ENCODE peak calls at places on chromosomes 5 and 9, in ten cellular contexts. One of them, this sample, is unnamed.

GRCh38 chr5:116848974-116849586 is 274.5 kb upstream of the SEMA6A start:
- DNase-seq in endothelial cell: no peak
- DNase-seq in sigmoid colon: no peak
- DNase-seq in glutamatergic neuron: no peak
- DNase-seq in stimulated activated CD4-positive, alpha-beta T cell treated with anti-CD3 and anti-CD28 coated beads, TNF-alpha, amount 100 ng/mL, for 4 hours: no peak
- DNase-seq in activated CD8-positive, alpha-beta memory T cell treated with anti-CD3 and anti-CD28 coated beads, Interleukin-2, amount 10 ng/mL, durations not matched to agents 7 days and 5 days: no peak
- DNase-seq in activated CD4-positive, alpha-beta T cell treated with anti-CD3 and anti-CD28 coated beads, Interleukin-2, amount 50 U/mL, for 4 hours: no peak
- DNase-seq in Ammon's horn: no peak
- DNase-seq in G401: no peak
- DNase-seq in cardiac fibroblast: no peak
- DNase-seq in this sample: no peak

GRCh38 chr9:105510024-105510423 is 47.9 kb upstream of the FKTN start:
- DNase-seq in endothelial cell: no peak
- DNase-seq in sigmoid colon: no peak
- DNase-seq in glutamatergic neuron: no peak
- DNase-seq in stimulated activated CD4-positive, alpha-beta T cell treated with anti-CD3 and anti-CD28 coated beads, TNF-alpha, amount 100 ng/mL, for 4 hours: no peak
- DNase-seq in activated CD8-positive, alpha-beta memory T cell treated with anti-CD3 and anti-CD28 coated beads, Interleukin-2, amount 10 ng/mL, durations not matched to agents 7 days and 5 days: no peak
- DNase-seq in activated CD4-positive, alpha-beta T cell treated with anti-CD3 and anti-CD28 coated beads, Interleukin-2, amount 50 U/mL, for 4 hours: no peak
- DNase-seq in Ammon's horn: no peak
- DNase-seq in G401: no peak
- DNase-seq in cardiac fibroblast: peak
- DNase-seq in this sample: no peak

GRCh38 chr5:174998131-174998730 is 273.8 kb downstream of the MSX2 start:
- DNase-seq in endothelial cell: no peak
- DNase-seq in sigmoid colon: no peak
- DNase-seq in glutamatergic neuron: no peak
- DNase-seq in stimulated activated CD4-positive, alpha-beta T cell treated with anti-CD3 and anti-CD28 coated beads, TNF-alpha, amount 100 ng/mL, for 4 hours: no peak
- DNase-seq in activated CD8-positive, alpha-beta memory T cell treated with anti-CD3 and anti-CD28 coated beads, Interleukin-2, amount 10 ng/mL, durations not matched to agents 7 days and 5 days: no peak
- DNase-seq in activated CD4-positive, alpha-beta T cell treated with anti-CD3 and anti-CD28 coated beads, Interleukin-2, amount 50 U/mL, for 4 hours: no peak
- DNase-seq in Ammon's horn: no peak
- DNase-seq in G401: no peak
- DNase-seq in cardiac fibroblast: no peak
- DNase-seq in this sample: no peak

GRCh38 chr5:7250609-7251008 is 145.3 kb upstream of the ADCY2 start:
- DNase-seq in endothelial cell: no peak
- DNase-seq in sigmoid colon: no peak
- DNase-seq in glutamatergic neuron: no peak
- DNase-seq in stimulated activated CD4-positive, alpha-beta T cell treated with anti-CD3 and anti-CD28 coated beads, TNF-alpha, amount 100 ng/mL, for 4 hours: no peak
- DNase-seq in activated CD8-positive, alpha-beta memory T cell treated with anti-CD3 and anti-CD28 coated beads, Interleukin-2, amount 10 ng/mL, durations not matched to agents 7 days and 5 days: no peak
- DNase-seq in activated CD4-positive, alpha-beta T cell treated with anti-CD3 and anti-CD28 coated beads, Interleukin-2, amount 50 U/mL, for 4 hours: no peak
- DNase-seq in Ammon's horn: no peak
- DNase-seq in G401: no peak
- DNase-seq in cardiac fibroblast: no peak
- DNase-seq in this sample: no peak

GRCh38 chr9:121613009-121613766 is 38.2 kb upstream of the DAB2IP start:
- DNase-seq in endothelial cell: no peak
- DNase-seq in sigmoid colon: no peak
- DNase-seq in glutamatergic neuron: no peak
- DNase-seq in stimulated activated CD4-positive, alpha-beta T cell treated with anti-CD3 and anti-CD28 coated beads, TNF-alpha, amount 100 ng/mL, for 4 hours: no peak
- DNase-seq in activated CD8-positive, alpha-beta memory T cell treated with anti-CD3 and anti-CD28 coated beads, Interleukin-2, amount 10 ng/mL, durations not matched to agents 7 days and 5 days: no peak
- DNase-seq in activated CD4-positive, alpha-beta T cell treated with anti-CD3 and anti-CD28 coated beads, Interleukin-2, amount 50 U/mL, for 4 hours: no peak
- DNase-seq in Ammon's horn: no peak
- DNase-seq in G401: no peak
- DNase-seq in cardiac fibroblast: no peak
- DNase-seq in this sample: no peak

GRCh38 chr5:7762267-7762666 is 88.7 kb downstream of the CFAP90 start:
- DNase-seq in endothelial cell: no peak
- DNase-seq in sigmoid colon: no peak
- DNase-seq in glutamatergic neuron: no peak
- DNase-seq in stimulated activated CD4-positive, alpha-beta T cell treated with anti-CD3 and anti-CD28 coated beads, TNF-alpha, amount 100 ng/mL, for 4 hours: no peak
- DNase-seq in activated CD8-positive, alpha-beta memory T cell treated with anti-CD3 and anti-CD28 coated beads, Interleukin-2, amount 10 ng/mL, durations not matched to agents 7 days and 5 days: no peak
- DNase-seq in activated CD4-positive, alpha-beta T cell treated with anti-CD3 and anti-CD28 coated beads, Interleukin-2, amount 50 U/mL, for 4 hours: no peak
- DNase-seq in Ammon's horn: no peak
- DNase-seq in G401: no peak
- DNase-seq in cardiac fibroblast: no peak
- DNase-seq in this sample: no peak

GRCh38 chr5:134406390-134406789 is 5.3 kb downstream of the CDKN2AIPNL start:
- DNase-seq in endothelial cell: no peak
- DNase-seq in sigmoid colon: no peak
- DNase-seq in glutamatergic neuron: no peak
- DNase-seq in stimulated activated CD4-positive, alpha-beta T cell treated with anti-CD3 and anti-CD28 coated beads, TNF-alpha, amount 100 ng/mL, for 4 hours: no peak
- DNase-seq in activated CD8-positive, alpha-beta memory T cell treated with anti-CD3 and anti-CD28 coated beads, Interleukin-2, amount 10 ng/mL, durations not matched to agents 7 days and 5 days: no peak
- DNase-seq in activated CD4-positive, alpha-beta T cell treated with anti-CD3 and anti-CD28 coated beads, Interleukin-2, amount 50 U/mL, for 4 hours: no peak
- DNase-seq in Ammon's horn: no peak
- DNase-seq in G401: no peak
- DNase-seq in cardiac fibroblast: no peak
- DNase-seq in this sample: no peak

GRCh38 chr5:123524146-123524545 is 12.2 kb downstream of the CSNK1G3 start:
- DNase-seq in endothelial cell: no peak
- DNase-seq in sigmoid colon: no peak
- DNase-seq in glutamatergic neuron: no peak
- DNase-seq in stimulated activated CD4-positive, alpha-beta T cell treated with anti-CD3 and anti-CD28 coated beads, TNF-alpha, amount 100 ng/mL, for 4 hours: no peak
- DNase-seq in activated CD8-positive, alpha-beta memory T cell treated with anti-CD3 and anti-CD28 coated beads, Interleukin-2, amount 10 ng/mL, durations not matched to agents 7 days and 5 days: no peak
- DNase-seq in activated CD4-positive, alpha-beta T cell treated with anti-CD3 and anti-CD28 coated beads, Interleukin-2, amount 50 U/mL, for 4 hours: no peak
- DNase-seq in Ammon's horn: no peak
- DNase-seq in G401: no peak
- DNase-seq in cardiac fibroblast: no peak
- DNase-seq in this sample: no peak

GRCh38 chr9:105667867-105668266 is 5.6 kb downstream of the TAL2 start:
- DNase-seq in endothelial cell: no peak
- DNase-seq in sigmoid colon: no peak
- DNase-seq in glutamatergic neuron: no peak
- DNase-seq in stimulated activated CD4-positive, alpha-beta T cell treated with anti-CD3 and anti-CD28 coated beads, TNF-alpha, amount 100 ng/mL, for 4 hours: no peak
- DNase-seq in activated CD8-positive, alpha-beta memory T cell treated with anti-CD3 and anti-CD28 coated beads, Interleukin-2, amount 10 ng/mL, durations not matched to agents 7 days and 5 days: no peak
- DNase-seq in activated CD4-positive, alpha-beta T cell treated with anti-CD3 and anti-CD28 coated beads, Interleukin-2, amount 50 U/mL, for 4 hours: no peak
- DNase-seq in Ammon's horn: no peak
- DNase-seq in G401: no peak
- DNase-seq in cardiac fibroblast: no peak
- DNase-seq in this sample: no peak

GRCh38 chr5:177429248-177430045 is 3.0 kb downstream of the GRK6 start:
- DNase-seq in endothelial cell: no peak
- DNase-seq in sigmoid colon: peak
- DNase-seq in glutamatergic neuron: no peak
- DNase-seq in stimulated activated CD4-positive, alpha-beta T cell treated with anti-CD3 and anti-CD28 coated beads, TNF-alpha, amount 100 ng/mL, for 4 hours: peak
- DNase-seq in activated CD8-positive, alpha-beta memory T cell treated with anti-CD3 and anti-CD28 coated beads, Interleukin-2, amount 10 ng/mL, durations not matched to agents 7 days and 5 days: peak
- DNase-seq in activated CD4-positive, alpha-beta T cell treated with anti-CD3 and anti-CD28 coated beads, Interleukin-2, amount 50 U/mL, for 4 hours: peak
- DNase-seq in Ammon's horn: peak
- DNase-seq in G401: no peak
- DNase-seq in cardiac fibroblast: no peak
- DNase-seq in this sample: peak

GRCh38 chr5:97475847-97476246 is 292.8 kb upstream of the RIOK2 start:
- DNase-seq in endothelial cell: no peak
- DNase-seq in sigmoid colon: no peak
- DNase-seq in glutamatergic neuron: no peak
- DNase-seq in stimulated activated CD4-positive, alpha-beta T cell treated with anti-CD3 and anti-CD28 coated beads, TNF-alpha, amount 100 ng/mL, for 4 hours: no peak
- DNase-seq in activated CD8-positive, alpha-beta memory T cell treated with anti-CD3 and anti-CD28 coated beads, Interleukin-2, amount 10 ng/mL, durations not matched to agents 7 days and 5 days: no peak
- DNase-seq in activated CD4-positive, alpha-beta T cell treated with anti-CD3 and anti-CD28 coated beads, Interleukin-2, amount 50 U/mL, for 4 hours: no peak
- DNase-seq in Ammon's horn: no peak
- DNase-seq in G401: no peak
- DNase-seq in cardiac fibroblast: no peak
- DNase-seq in this sample: no peak

GRCh38 chr9:71746753-71747115 is 21.6 kb downstream of the CEMIP2 start:
- DNase-seq in endothelial cell: no peak
- DNase-seq in sigmoid colon: no peak
- DNase-seq in glutamatergic neuron: no peak
- DNase-seq in stimulated activated CD4-positive, alpha-beta T cell treated with anti-CD3 and anti-CD28 coated beads, TNF-alpha, amount 100 ng/mL, for 4 hours: no peak
- DNase-seq in activated CD8-positive, alpha-beta memory T cell treated with anti-CD3 and anti-CD28 coated beads, Interleukin-2, amount 10 ng/mL, durations not matched to agents 7 days and 5 days: no peak
- DNase-seq in activated CD4-positive, alpha-beta T cell treated with anti-CD3 and anti-CD28 coated beads, Interleukin-2, amount 50 U/mL, for 4 hours: no peak
- DNase-seq in Ammon's horn: no peak
- DNase-seq in G401: no peak
- DNase-seq in cardiac fibroblast: no peak
- DNase-seq in this sample: no peak

GRCh38 chr9:78676623-78677022 is 379.7 kb downstream of the PSAT1 start:
- DNase-seq in endothelial cell: no peak
- DNase-seq in sigmoid colon: no peak
- DNase-seq in glutamatergic neuron: no peak
- DNase-seq in stimulated activated CD4-positive, alpha-beta T cell treated with anti-CD3 and anti-CD28 coated beads, TNF-alpha, amount 100 ng/mL, for 4 hours: no peak
- DNase-seq in activated CD8-positive, alpha-beta memory T cell treated with anti-CD3 and anti-CD28 coated beads, Interleukin-2, amount 10 ng/mL, durations not matched to agents 7 days and 5 days: no peak
- DNase-seq in activated CD4-positive, alpha-beta T cell treated with anti-CD3 and anti-CD28 coated beads, Interleukin-2, amount 50 U/mL, for 4 hours: no peak
- DNase-seq in Ammon's horn: no peak
- DNase-seq in G401: no peak
- DNase-seq in cardiac fibroblast: no peak
- DNase-seq in this sample: no peak

GRCh38 chr9:136740971-136741884 is 1.5 kb downstream of the LCN10 start:
- DNase-seq in endothelial cell: no peak
- DNase-seq in sigmoid colon: no peak
- DNase-seq in glutamatergic neuron: no peak
- DNase-seq in stimulated activated CD4-positive, alpha-beta T cell treated with anti-CD3 and anti-CD28 coated beads, TNF-alpha, amount 100 ng/mL, for 4 hours: no peak
- DNase-seq in activated CD8-positive, alpha-beta memory T cell treated with anti-CD3 and anti-CD28 coated beads, Interleukin-2, amount 10 ng/mL, durations not matched to agents 7 days and 5 days: no peak
- DNase-seq in activated CD4-positive, alpha-beta T cell treated with anti-CD3 and anti-CD28 coated beads, Interleukin-2, amount 50 U/mL, for 4 hours: no peak
- DNase-seq in Ammon's horn: no peak
- DNase-seq in G401: no peak
- DNase-seq in cardiac fibroblast: no peak
- DNase-seq in this sample: no peak

GRCh38 chr5:93145767-93146166 is 435.3 kb downstream of the NR2F1-AS1 start:
- DNase-seq in endothelial cell: no peak
- DNase-seq in sigmoid colon: no peak
- DNase-seq in glutamatergic neuron: no peak
- DNase-seq in stimulated activated CD4-positive, alpha-beta T cell treated with anti-CD3 and anti-CD28 coated beads, TNF-alpha, amount 100 ng/mL, for 4 hours: no peak
- DNase-seq in activated CD8-positive, alpha-beta memory T cell treated with anti-CD3 and anti-CD28 coated beads, Interleukin-2, amount 10 ng/mL, durations not matched to agents 7 days and 5 days: no peak
- DNase-seq in activated CD4-positive, alpha-beta T cell treated with anti-CD3 and anti-CD28 coated beads, Interleukin-2, amount 50 U/mL, for 4 hours: no peak
- DNase-seq in Ammon's horn: peak
- DNase-seq in G401: no peak
- DNase-seq in cardiac fibroblast: peak
- DNase-seq in this sample: no peak

GRCh38 chr9:136107155-136107952 is 11.3 kb downstream of the TMEM250 start:
- DNase-seq in endothelial cell: no peak
- DNase-seq in sigmoid colon: no peak
- DNase-seq in glutamatergic neuron: no peak
- DNase-seq in stimulated activated CD4-positive, alpha-beta T cell treated with anti-CD3 and anti-CD28 coated beads, TNF-alpha, amount 100 ng/mL, for 4 hours: no peak
- DNase-seq in activated CD8-positive, alpha-beta memory T cell treated with anti-CD3 and anti-CD28 coated beads, Interleukin-2, amount 10 ng/mL, durations not matched to agents 7 days and 5 days: peak
- DNase-seq in activated CD4-positive, alpha-beta T cell treated with anti-CD3 and anti-CD28 coated beads, Interleukin-2, amount 50 U/mL, for 4 hours: no peak
- DNase-seq in Ammon's horn: no peak
- DNase-seq in G401: no peak
- DNase-seq in cardiac fibroblast: no peak
- DNase-seq in this sample: no peak

GRCh38 chr9:32741706-32742105 is 41.6 kb upstream of the TMEM215 start:
- DNase-seq in endothelial cell: no peak
- DNase-seq in sigmoid colon: no peak
- DNase-seq in glutamatergic neuron: no peak
- DNase-seq in stimulated activated CD4-positive, alpha-beta T cell treated with anti-CD3 and anti-CD28 coated beads, TNF-alpha, amount 100 ng/mL, for 4 hours: no peak
- DNase-seq in activated CD8-positive, alpha-beta memory T cell treated with anti-CD3 and anti-CD28 coated beads, Interleukin-2, amount 10 ng/mL, durations not matched to agents 7 days and 5 days: no peak
- DNase-seq in activated CD4-positive, alpha-beta T cell treated with anti-CD3 and anti-CD28 coated beads, Interleukin-2, amount 50 U/mL, for 4 hours: no peak
- DNase-seq in Ammon's horn: no peak
- DNase-seq in G401: no peak
- DNase-seq in cardiac fibroblast: peak
- DNase-seq in this sample: no peak

GRCh38 chr9:37382161-37382981 is 40.1 kb upstream of the GRHPR start:
- DNase-seq in endothelial cell: no peak
- DNase-seq in sigmoid colon: no peak
- DNase-seq in glutamatergic neuron: no peak
- DNase-seq in stimulated activated CD4-positive, alpha-beta T cell treated with anti-CD3 and anti-CD28 coated beads, TNF-alpha, amount 100 ng/mL, for 4 hours: no peak
- DNase-seq in activated CD8-positive, alpha-beta memory T cell treated with anti-CD3 and anti-CD28 coated beads, Interleukin-2, amount 10 ng/mL, durations not matched to agents 7 days and 5 days: no peak
- DNase-seq in activated CD4-positive, alpha-beta T cell treated with anti-CD3 and anti-CD28 coated beads, Interleukin-2, amount 50 U/mL, for 4 hours: no peak
- DNase-seq in Ammon's horn: no peak
- DNase-seq in G401: no peak
- DNase-seq in cardiac fibroblast: no peak
- DNase-seq in this sample: peak

GRCh38 chr5:58188287-58188651 is 271.6 kb downstream of the PLK2 start:
- DNase-seq in endothelial cell: no peak
- DNase-seq in sigmoid colon: no peak
- DNase-seq in glutamatergic neuron: no peak
- DNase-seq in stimulated activated CD4-positive, alpha-beta T cell treated with anti-CD3 and anti-CD28 coated beads, TNF-alpha, amount 100 ng/mL, for 4 hours: no peak
- DNase-seq in activated CD8-positive, alpha-beta memory T cell treated with anti-CD3 and anti-CD28 coated beads, Interleukin-2, amount 10 ng/mL, durations not matched to agents 7 days and 5 days: no peak
- DNase-seq in activated CD4-positive, alpha-beta T cell treated with anti-CD3 and anti-CD28 coated beads, Interleukin-2, amount 50 U/mL, for 4 hours: no peak
- DNase-seq in Ammon's horn: no peak
- DNase-seq in G401: no peak
- DNase-seq in cardiac fibroblast: peak
- DNase-seq in this sample: no peak

GRCh38 chr9:68678430-68678829 is 26.6 kb upstream of the PIP5K1B start:
- DNase-seq in endothelial cell: peak
- DNase-seq in sigmoid colon: no peak
- DNase-seq in glutamatergic neuron: peak
- DNase-seq in stimulated activated CD4-positive, alpha-beta T cell treated with anti-CD3 and anti-CD28 coated beads, TNF-alpha, amount 100 ng/mL, for 4 hours: no peak
- DNase-seq in activated CD8-positive, alpha-beta memory T cell treated with anti-CD3 and anti-CD28 coated beads, Interleukin-2, amount 10 ng/mL, durations not matched to agents 7 days and 5 days: no peak
- DNase-seq in activated CD4-positive, alpha-beta T cell treated with anti-CD3 and anti-CD28 coated beads, Interleukin-2, amount 50 U/mL, for 4 hours: no peak
- DNase-seq in Ammon's horn: no peak
- DNase-seq in G401: peak
- DNase-seq in cardiac fibroblast: no peak
- DNase-seq in this sample: no peak

GRCh38 chr5:61450170-61450815 is 118.2 kb downstream of the ZSWIM6 start:
- DNase-seq in endothelial cell: no peak
- DNase-seq in sigmoid colon: no peak
- DNase-seq in glutamatergic neuron: no peak
- DNase-seq in stimulated activated CD4-positive, alpha-beta T cell treated with anti-CD3 and anti-CD28 coated beads, TNF-alpha, amount 100 ng/mL, for 4 hours: no peak
- DNase-seq in activated CD8-positive, alpha-beta memory T cell treated with anti-CD3 and anti-CD28 coated beads, Interleukin-2, amount 10 ng/mL, durations not matched to agents 7 days and 5 days: no peak
- DNase-seq in activated CD4-positive, alpha-beta T cell treated with anti-CD3 and anti-CD28 coated beads, Interleukin-2, amount 50 U/mL, for 4 hours: no peak
- DNase-seq in Ammon's horn: peak
- DNase-seq in G401: peak
- DNase-seq in cardiac fibroblast: peak
- DNase-seq in this sample: no peak

GRCh38 chr9:123062306-123063171 is 29.1 kb downstream of the GPR21 start:
- DNase-seq in endothelial cell: no peak
- DNase-seq in sigmoid colon: no peak
- DNase-seq in glutamatergic neuron: no peak
- DNase-seq in stimulated activated CD4-positive, alpha-beta T cell treated with anti-CD3 and anti-CD28 coated beads, TNF-alpha, amount 100 ng/mL, for 4 hours: no peak
- DNase-seq in activated CD8-positive, alpha-beta memory T cell treated with anti-CD3 and anti-CD28 coated beads, Interleukin-2, amount 10 ng/mL, durations not matched to agents 7 days and 5 days: no peak
- DNase-seq in activated CD4-positive, alpha-beta T cell treated with anti-CD3 and anti-CD28 coated beads, Interleukin-2, amount 50 U/mL, for 4 hours: no peak
- DNase-seq in Ammon's horn: no peak
- DNase-seq in G401: no peak
- DNase-seq in cardiac fibroblast: no peak
- DNase-seq in this sample: no peak

GRCh38 chr9:129031514-129031913 is 3.4 kb upstream of the SH3GLB2 start:
- DNase-seq in endothelial cell: no peak
- DNase-seq in sigmoid colon: no peak
- DNase-seq in glutamatergic neuron: no peak
- DNase-seq in stimulated activated CD4-positive, alpha-beta T cell treated with anti-CD3 and anti-CD28 coated beads, TNF-alpha, amount 100 ng/mL, for 4 hours: no peak
- DNase-seq in activated CD8-positive, alpha-beta memory T cell treated with anti-CD3 and anti-CD28 coated beads, Interleukin-2, amount 10 ng/mL, durations not matched to agents 7 days and 5 days: no peak
- DNase-seq in activated CD4-positive, alpha-beta T cell treated with anti-CD3 and anti-CD28 coated beads, Interleukin-2, amount 50 U/mL, for 4 hours: no peak
- DNase-seq in Ammon's horn: no peak
- DNase-seq in G401: no peak
- DNase-seq in cardiac fibroblast: no peak
- DNase-seq in this sample: no peak

This sample was measured in stimulated activated naive B cell treated with anti-CD40 and anti-IgM and Interleukin-4, amounts not matched to agents 10 μg/mL and 1 μg/mL and 100 μg/mL, for 72 hours.